ENCODE peak calls at places on chromosomes 6 and 20, in nine cellular contexts. D, L, W, A, T, P, I, S and B are unnamed samples.

GRCh38 chr6:156508923-156509322 is 268.3 kb upstream of the ARID1B start:
- DNase-seq in W (no peak), D (no peak), S (no peak), A (no peak), T (no peak), I (no peak), P (no peak), L (no peak), B (no peak)

GRCh38 chr6:144406796-144407195 is 121.7 kb downstream of the UTRN start:
- DNase-seq in W (no peak), S (peak; percentile 14), L (no peak), A (no peak), T (no peak), P (no peak), D (no peak), I (no peak), B (no peak)

GRCh38 chr6:146862508-146862919 is 263.7 kb downstream of the ADGB start:
- DNase-seq in W (no peak), D (no peak), T (no peak), I (no peak), P (no peak), S (no peak), L (no peak), A (no peak), B (no peak)

GRCh38 chr6:105867280-105867679 is 218.9 kb upstream of the PRDM1 start:
- DNase-seq in A (no peak), I (no peak), S (no peak), D (no peak), P (no peak), W (no peak), L (no peak), T (no peak), B (no peak)

GRCh38 chr20:59835057-59835447 is 98.4 kb downstream of the SYCP2 start:
- DNase-seq in L (no peak), P (no peak), D (no peak), W (peak; percentile 13), T (no peak), A (no peak), S (no peak), I (no peak), B (no peak)

GRCh38 chr6:22929228-22929627 is 359.9 kb downstream of the HDGFL1 start:
- DNase-seq in D (no peak), P (no peak), L (no peak), T (no peak), I (peak; percentile 8), W (no peak), A (no peak), S (no peak), B (no peak)

GRCh38 chr20:34968020-34968775 is 12.5 kb downstream of the MYH7B start:
- DNase-seq in S (no peak), L (no peak), I (no peak), P (no peak), A (no peak), T (no peak), W (no peak), D (no peak), B (no peak)

GRCh38 chr6:45388328-45388727 is 10.6 kb upstream of the SUPT3H start:
- DNase-seq in I (no peak), S (no peak), A (no peak), T (no peak), L (no peak), W (peak; percentile 48), D (no peak), P (no peak), B (no peak)

GRCh38 chr6:41462033-41462432 is 84.1 kb upstream of the FOXP4 start:
- DNase-seq in A (no peak), I (no peak), L (no peak), D (no peak), T (peak; percentile 15), P (no peak), S (no peak), W (no peak), B (no peak)

GRCh38 chr6:41460742-41461336 is 85.3 kb upstream of the FOXP4 start:
- DNase-seq in D (no peak), S (no peak), T (no peak), L (peak; percentile 65), W (peak; percentile 16), A (no peak), I (no peak), P (no peak), B (no peak)

GRCh38 chr6:41464481-41464880 is 81.7 kb upstream of the FOXP4 start:
- DNase-seq in I (no peak), D (no peak), W (peak; percentile 78), T (no peak), A (no peak), L (no peak), P (no peak), S (no peak), B (no peak)

GRCh38 chr6:41464019-41464418 is 82.2 kb upstream of the FOXP4 start:
- DNase-seq in A (no peak), L (no peak), P (no peak), T (no peak), S (no peak), D (no peak), I (no peak), W (no peak), B (no peak)

DNA sequence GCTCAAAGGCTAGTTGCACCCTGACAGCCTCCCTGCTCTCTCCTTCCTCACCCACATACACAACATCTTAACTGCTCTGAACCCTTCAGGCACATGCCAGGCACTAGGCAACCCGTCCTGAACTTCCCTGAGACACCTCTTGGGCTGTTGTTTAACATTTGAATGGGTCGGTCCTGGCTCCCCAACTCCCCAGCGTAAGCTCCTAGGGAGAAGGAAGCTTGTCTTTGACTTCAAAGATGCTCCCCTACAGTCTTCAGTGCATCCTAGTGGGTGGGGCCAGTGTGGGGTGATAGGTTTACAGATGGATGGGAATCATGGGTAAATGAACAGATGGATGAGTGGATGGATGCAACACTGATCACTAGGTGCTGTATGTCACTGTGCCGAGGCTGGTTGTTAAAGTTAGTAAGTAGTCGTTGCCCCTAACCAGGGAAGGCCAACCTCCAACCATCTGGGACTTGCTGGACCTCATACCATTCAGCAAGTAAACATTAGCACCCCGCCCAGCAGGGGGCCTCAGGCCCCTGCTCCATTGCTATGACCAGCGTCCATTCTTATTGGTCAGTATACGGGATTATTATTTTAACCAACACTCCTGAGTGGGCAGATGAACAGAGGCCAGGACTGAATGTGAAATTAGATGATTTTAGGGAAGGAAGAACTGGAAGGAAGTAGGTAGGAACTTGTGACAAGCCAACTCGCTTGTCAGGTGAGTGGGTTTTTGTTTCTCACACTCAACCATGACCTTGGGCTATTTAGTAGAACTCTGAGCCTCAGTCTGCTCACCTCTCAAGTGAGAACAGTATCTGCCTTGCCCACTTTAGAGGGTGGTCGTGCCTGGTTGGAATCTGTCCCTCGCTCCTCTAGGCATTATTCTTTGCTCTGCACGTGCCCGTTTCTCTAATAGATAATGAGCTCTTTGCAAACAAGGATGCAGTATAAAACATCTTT is 82.9 kb upstream of the FOXP4 start:
- DNase-seq in I (peak; percentile 74), A (peak; percentile 66), S (peak; percentile 69), P (peak; percentile 83), T (peak; percentile 80), D (no peak), W (peak; percentile 73), L (peak; percentile 82), B (no peak)
- TF ChIP-seq CTCF in I (peak; percentile 76), A (peak; percentile 73), S (peak; percentile 28), P (peak; percentile 71), T (peak; percentile 45), D (peak; percentile 86), W (peak; percentile 75), L (peak; percentile 81), B (peak; percentile 65)

GRCh38 chr20:58695084-58695722 is 2.6 kb downstream of the NPEPL1 start:
- DNase-seq in P (no peak), W (no peak), I (no peak), A (no peak), T (peak; percentile 23), S (no peak), L (no peak), D (no peak), B (no peak)

GRCh38 chr20:58692579-58693225 is at the start of gene NPEPL1:
- DNase-seq in W (peak; percentile 78), P (no peak), T (peak; percentile 79), A (peak; percentile 79), D (peak; percentile 83), S (peak; percentile 85), L (no peak), I (peak; percentile 50), B (peak; percentile 48)

GRCh38 chr20:58691773-58692578 is 624 bp upstream of the NPEPL1 start:
- DNase-seq in S (no peak), L (peak; percentile 24), I (peak; percentile 56), P (no peak), T (peak; percentile 63), D (no peak), A (peak; percentile 45), W (no peak), B (no peak)

GRCh38 chr20:58694241-58695083 is 1.9 kb downstream of the NPEPL1 start:
- DNase-seq in I (no peak), W (no peak), T (no peak), D (no peak), L (no peak), A (no peak), S (no peak), P (no peak), B (no peak)

DNA sequence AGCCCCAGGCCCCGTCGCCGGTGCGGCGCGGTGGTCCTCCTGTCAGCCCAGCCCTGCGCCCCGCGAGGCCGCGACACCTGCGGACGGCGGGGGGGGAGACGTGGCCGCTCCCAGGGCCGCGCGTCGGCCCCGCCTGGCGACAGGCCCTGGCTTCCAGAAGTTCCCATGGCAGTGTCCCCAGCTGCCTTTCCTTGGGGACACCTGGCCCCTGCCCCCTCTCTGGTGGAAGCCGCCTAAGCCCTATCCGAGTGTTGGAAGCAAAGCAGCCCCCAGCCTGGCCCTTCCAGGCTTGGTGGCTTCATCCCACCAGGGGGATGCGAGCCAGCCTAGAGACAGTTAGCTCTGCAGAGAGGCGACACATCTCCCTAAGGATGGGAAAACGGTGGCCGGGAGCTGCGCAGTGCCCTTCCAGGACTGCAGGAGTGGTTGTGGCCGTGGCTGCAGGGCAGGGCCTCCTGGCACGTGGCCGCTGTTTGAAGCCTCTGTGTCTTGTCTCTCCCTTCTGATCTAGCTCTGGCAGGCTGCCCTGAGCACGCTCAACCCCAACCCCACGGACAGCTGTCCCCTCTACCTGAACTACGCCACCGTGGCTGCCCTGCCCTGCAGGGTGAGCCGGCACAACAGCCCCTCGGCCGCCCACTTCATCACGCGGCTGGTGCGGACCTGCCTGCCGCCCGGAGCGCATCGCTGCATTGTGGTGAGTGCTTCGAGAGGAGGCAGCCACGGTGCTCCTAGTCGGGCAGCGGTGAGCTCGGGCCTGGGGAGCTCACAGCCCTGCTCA is 816 bp downstream of the NPEPL1 start:
- DNase-seq in P (no peak), D (no peak), T (peak; percentile 56), A (no peak), L (no peak), W (no peak), I (no peak), S (no peak), B (no peak)
- TF ChIP-seq CTCF in P (no peak), D (no peak), T (no peak), A (no peak), L (no peak), W (no peak), I (no peak), S (no peak), B (no peak)

DNA sequence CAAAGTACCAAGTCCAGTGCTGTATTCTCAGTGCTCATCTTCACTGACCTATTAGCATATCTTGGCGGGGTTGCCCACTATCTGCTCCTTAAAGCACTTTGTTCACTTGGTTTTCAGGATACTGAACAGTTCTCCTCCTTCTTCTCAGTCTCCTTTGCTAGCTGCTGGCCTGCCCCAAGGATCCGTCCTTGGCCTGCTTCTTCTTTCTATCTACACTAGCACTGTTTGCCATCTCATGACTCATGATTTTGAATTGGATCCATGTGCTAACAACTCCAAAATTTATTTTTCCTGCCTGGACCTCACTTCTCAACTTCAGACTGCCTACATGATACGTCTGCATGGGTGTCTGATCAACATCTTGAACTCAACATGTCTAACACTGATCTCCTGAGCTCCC is 15.5 kb downstream of the TPD52L1 start:
- DNase-seq in S (no peak), L (no peak), A (no peak), D (no peak), T (peak; percentile 42), I (no peak), P (no peak), W (peak; percentile 62), B (no peak)
- TF ChIP-seq CTCF in S (no peak), L (no peak), A (no peak), D (no peak), T (no peak), I (no peak), P (no peak), W (no peak), B (no peak)

GRCh38 chr6:28134015-28134414 is 7.7 kb upstream of the ZKSCAN8 start:
- DNase-seq in P (peak; percentile 18), D (no peak), W (peak; percentile 26), A (no peak), L (no peak), T (no peak), S (peak; percentile 24), I (peak; percentile 16), B (no peak)
- TF ChIP-seq CTCF in P (peak; percentile 64), D (peak; percentile 51), W (peak; percentile 58), A (peak; percentile 47), L (peak; percentile 65), T (no peak), S (no peak), I (peak; percentile 38), B (peak; percentile 49)